ENCODE peak calls at places on chromosomes 4 and X, in ten cellular contexts. X is SW 1271, L is AG08395, V is psoas muscle, A is NCI-H69, Y is heart left ventricle, O is fibroblast of the conjunctiva, W is colonic mucosa, S is neuronal stem cell, J is left kidney. Q is an unnamed sample.

GRCh38 chr4:1761130-1761688 is 31.9 kb upstream of the FGFR3 start:
- DNase-seq in X (no peak), L (no peak), V (no peak), A (no peak), Y (no peak), O (no peak), W (no peak), S (no peak), J (no peak), Q (no peak)

GRCh38 chrX:113929004-113929403 is 654.9 kb upstream of the HTR2C start:
- DNase-seq in X (peak; percentile 0), L (peak; percentile 35), V (no peak), A (peak; percentile 32), Y (no peak), O (peak; percentile 30), W (peak; percentile 29), S (peak; percentile 45), J (peak; percentile 54), Q (no peak)

GRCh38 chr4:5971077-5971447 is 47.2 kb downstream of the C4orf50 start:
- DNase-seq in X (no peak), L (no peak), V (no peak), A (peak; percentile 70), Y (no peak), O (no peak), W (no peak), S (no peak), J (no peak), Q (no peak)

GRCh38 chrX:19512961-19513360 is 2.3 kb downstream of the MAP3K15 start:
- DNase-seq in X (no peak), L (no peak), V (no peak), A (no peak), Y (no peak), O (no peak), W (no peak), S (no peak), J (peak; percentile 21), Q (no peak)

GRCh38 chr4:139028191-139028661 is 12.6 kb downstream of the NOCT start:
- DNase-seq in X (no peak), L (no peak), V (peak; percentile 72), A (peak; percentile 68), Y (peak; percentile 62), O (no peak), W (no peak), S (no peak), J (peak; percentile 24), Q (no peak)

GRCh38 chrX:40415675-40416074 is 165.1 kb upstream of the ATP6AP2 start:
- DNase-seq in X (no peak), L (no peak), V (no peak), A (peak; percentile 87), Y (no peak), O (no peak), W (no peak), S (no peak), J (no peak), Q (no peak)

GRCh38 chrX:141220342-141221008 is 21.8 kb downstream of the SPANXC start:
- DNase-seq in X (peak; percentile 0), L (peak; percentile 59), V (no peak), A (no peak), Y (no peak), O (peak; percentile 37), W (no peak), S (no peak), J (no peak), Q (peak; percentile 36)

GRCh38 chrX:115696939-115697338 is 136.0 kb downstream of the PLS3 start:
- DNase-seq in X (no peak), L (no peak), V (no peak), A (no peak), Y (no peak), O (no peak), W (no peak), S (no peak), J (no peak), Q (no peak)

GRCh38 chrX:135112743-135113142 is 7.6 kb downstream of the ETDB start:
- DNase-seq in X (no peak), L (no peak), V (no peak), A (no peak), Y (no peak), O (no peak), W (no peak), S (no peak), J (no peak), Q (no peak)

GRCh38 chr4:110823251-110823650 is 200.4 kb upstream of the PITX2 start:
- DNase-seq in X (no peak), L (peak; percentile 18), V (no peak), A (peak; percentile 1), Y (no peak), O (peak; percentile 57), W (no peak), S (no peak), J (no peak), Q (no peak)

GRCh38 chrX:24306430-24306829 is 7.4 kb downstream of the SUPT20HL2 start:
- DNase-seq in X (no peak), L (no peak), V (no peak), A (no peak), Y (no peak), O (no peak), W (no peak), S (no peak), J (peak; percentile 33), Q (no peak)

GRCh38 chrX:10166731-10167149 is 10.0 kb downstream of the CLCN4 start:
- DNase-seq in X (no peak), L (no peak), V (no peak), A (peak; percentile 2), Y (no peak), O (no peak), W (no peak), S (no peak), J (peak; percentile 23), Q (no peak)

GRCh38 chrX:104130808-104131207 is 18.5 kb downstream of the ZCCHC18 start:
- DNase-seq in X (no peak), L (no peak), V (no peak), A (no peak), Y (no peak), O (no peak), W (no peak), S (no peak), J (no peak), Q (no peak)

GRCh38 chr4:74412225-74412624 is 32.7 kb upstream of the AREG start:
- DNase-seq in X (no peak), L (no peak), V (no peak), A (no peak), Y (no peak), O (no peak), W (no peak), S (no peak), J (no peak), Q (no peak)

GRCh38 chrX:19194285-19195242 is 72.3 kb upstream of the ADGRG2 start:
- DNase-seq in X (no peak), L (no peak), V (no peak), A (no peak), Y (no peak), O (no peak), W (no peak), S (no peak), J (no peak), Q (no peak)

GRCh38 chrX:3169421-3169820 is 128.2 kb downstream of the ARSF start:
- DNase-seq in X (no peak), L (no peak), V (no peak), A (no peak), Y (no peak), O (no peak), W (no peak), S (no peak), J (no peak), Q (no peak)

GRCh38 chrX:7072856-7073255 is 74.7 kb upstream of the STS start:
- DNase-seq in X (no peak), L (no peak), V (no peak), A (no peak), Y (no peak), O (no peak), W (no peak), S (no peak), J (no peak), Q (no peak)

GRCh38 chrX:97639526-97639925 is 755.8 kb downstream of the RPA4 start:
- DNase-seq in X (no peak), L (no peak), V (no peak), A (peak; percentile 75), Y (no peak), O (no peak), W (no peak), S (peak; percentile 36), J (peak; percentile 34), Q (no peak)

GRCh38 chr4:122458625-122459024 is 2.1 kb upstream of the IL2 start:
- DNase-seq in X (no peak), L (peak; percentile 15), V (no peak), A (no peak), Y (no peak), O (no peak), W (no peak), S (no peak), J (no peak), Q (no peak)

GRCh38 chr4:16717266-16717970 is 181.0 kb downstream of the LDB2 start:
- DNase-seq in X (no peak), L (peak; percentile 45), V (no peak), A (no peak), Y (no peak), O (no peak), W (no peak), S (no peak), J (no peak), Q (no peak)

GRCh38 chr4:38287090-38287843 is 327.1 kb downstream of the PTTG2 start:
- DNase-seq in X (no peak), L (no peak), V (no peak), A (peak; percentile 90), Y (no peak), O (no peak), W (no peak), S (no peak), J (no peak), Q (no peak)

GRCh38 chr4:121072080-121072835 is at the start of gene NDNF:
- DNase-seq in X (no peak), L (peak; percentile 37), V (peak; percentile 29), A (peak; percentile 54), Y (peak; percentile 38), O (no peak), W (peak; percentile 85), S (peak; percentile 57), J (peak; percentile 84), Q (no peak)

GRCh38 chr4:87851955-87852354 is 19.2 kb downstream of the MEPE start:
- DNase-seq in X (no peak), L (no peak), V (no peak), A (no peak), Y (no peak), O (no peak), W (no peak), S (no peak), J (no peak), Q (no peak)

GRCh38 chrX:149504226-149504914 is 736 bp downstream of the IDS start:
- DNase-seq in X (no peak), L (no peak), V (no peak), A (peak; percentile 71), Y (no peak), O (no peak), W (no peak), S (no peak), J (peak; percentile 58), Q (no peak)

GRCh38 chr4:37928896-37929537 is 31.2 kb upstream of the PTTG2 start:
- DNase-seq in X (no peak), L (no peak), V (no peak), A (no peak), Y (no peak), O (no peak), W (no peak), S (no peak), J (no peak), Q (no peak)

GRCh38 chrX:70969635-70970481 is 39.0 kb upstream of the SLC7A3 start:
- DNase-seq in X (no peak), L (no peak), V (no peak), A (no peak), Y (no peak), O (no peak), W (no peak), S (no peak), J (no peak), Q (no peak)

GRCh38 chrX:129781134-129782014 is 1.6 kb downstream of the SASH3 start:
- DNase-seq in X (no peak), L (no peak), V (peak; percentile 25), A (no peak), Y (peak; percentile 19), O (no peak), W (no peak), S (no peak), J (no peak), Q (no peak)

GRCh38 chr4:178086324-178086723 is 644.1 kb upstream of the AGA start:
- DNase-seq in X (no peak), L (no peak), V (no peak), A (peak; percentile 73), Y (no peak), O (no peak), W (no peak), S (peak; percentile 6), J (peak; percentile 54), Q (no peak)

Q was measured in pulmonary artery endothelial cell.